ENCODE peak calls at places on chromosomes 12 and 14, in six cellular contexts. L, M, W, S, R and Z are unnamed samples.

GRCh38 chr14:23352506-23353432 is at the start of gene SLC22A17:
- DNase-seq in L (peak; percentile 88), M (peak; percentile 62), W (peak; percentile 34), S (peak; percentile 82), R (peak; percentile 81), Z (peak; percentile 81)

GRCh38 chr12:25829192-25829591 is 129.3 kb upstream of the RASSF8 start:
- DNase-seq in L (peak; percentile 70), M (peak; percentile 63), W (no peak), S (peak; percentile 99), R (peak; percentile 91), Z (no peak)

GRCh38 chr12:45666452-45667215 is 62.9 kb upstream of the ARID2 start:
- DNase-seq in L (no peak), M (no peak), W (no peak), S (peak; percentile 7), R (no peak), Z (no peak)

GRCh38 chr12:6613015-6613775 is 6.0 kb upstream of the CHD4 start:
- DNase-seq in L (peak; percentile 80), M (no peak), W (peak; percentile 18), S (peak; percentile 70), R (no peak), Z (peak; percentile 80)

GRCh38 chr12:25591132-25591531 is 38.0 kb upstream of the LMNTD1 start:
- DNase-seq in L (no peak), M (no peak), W (no peak), S (no peak), R (no peak), Z (no peak)

GRCh38 chr12:58530421-58531067 is 389.8 kb downstream of the LRIG3 start:
- DNase-seq in L (no peak), M (no peak), W (no peak), S (peak; percentile 86), R (peak; percentile 65), Z (no peak)

GRCh38 chr14:102659797-102660196 is 67.3 kb downstream of the RCOR1 start:
- DNase-seq in L (no peak), M (no peak), W (no peak), S (peak; percentile 68), R (no peak), Z (no peak)

GRCh38 chr12:14135996-14136395 is 154.6 kb upstream of the GRIN2B start:
- DNase-seq in L (no peak), M (no peak), W (no peak), S (no peak), R (no peak), Z (no peak)

GRCh38 chr12:110600254-110600653 is 13.7 kb upstream of the TCTN1 start:
- DNase-seq in L (no peak), M (no peak), W (no peak), S (peak; percentile 75), R (no peak), Z (no peak)

GRCh38 chr12:112812598-112813406 is 21.3 kb downstream of the RPH3A start:
- DNase-seq in L (no peak), M (no peak), W (no peak), S (no peak), R (no peak), Z (no peak)

GRCh38 chr14:29645117-29645516 is 282.5 kb downstream of the PRKD1 start:
- DNase-seq in L (no peak), M (no peak), W (no peak), S (no peak), R (no peak), Z (no peak)

GRCh38 chr12:65867428-65867827 is 43.1 kb downstream of the HMGA2 start:
- DNase-seq in L (no peak), M (no peak), W (no peak), S (peak; percentile 85), R (no peak), Z (no peak)

GRCh38 chr14:100118377-100119011 is 41.0 kb downstream of the DEGS2 start:
- DNase-seq in L (no peak), M (no peak), W (no peak), S (no peak), R (no peak), Z (no peak)

GRCh38 chr14:55838529-55839052 is 258.6 kb downstream of the KTN1 start:
- DNase-seq in L (no peak), M (no peak), W (no peak), S (no peak), R (peak; percentile 53), Z (no peak)

GRCh38 chr12:103677341-103677740 is 90.3 kb downstream of the STAB2 start:
- DNase-seq in L (no peak), M (no peak), W (no peak), S (no peak), R (no peak), Z (no peak)

GRCh38 chr12:96104566-96104965 is 69.2 kb upstream of the LTA4H start:
- DNase-seq in L (no peak), M (no peak), W (no peak), S (no peak), R (no peak), Z (no peak)

GRCh38 chr12:27220988-27221345 is 23.1 kb upstream of the STK38L start:
- DNase-seq in L (no peak), M (no peak), W (no peak), S (no peak), R (no peak), Z (no peak)

GRCh38 chr12:96878704-96879103 is 28.4 kb upstream of the NEDD1 start:
- DNase-seq in L (no peak), M (no peak), W (no peak), S (peak; percentile 74), R (peak; percentile 34), Z (no peak)

GRCh38 chr12:52122904-52123303 is 43.4 kb downstream of the SMIM41 start:
- DNase-seq in L (no peak), M (no peak), W (no peak), S (no peak), R (no peak), Z (no peak)

GRCh38 chr14:105925615-105926414 is 399.4 kb downstream of the TMEM121 start:
- DNase-seq in L (no peak), M (no peak), W (no peak), S (no peak), R (no peak), Z (peak; percentile 18)

GRCh38 chr12:31772685-31773222 is 43.9 kb upstream of the AMN1 start:
- DNase-seq in L (no peak), M (no peak), W (no peak), S (no peak), R (no peak), Z (no peak)

GRCh38 chr14:85714046-85714445 is 184.1 kb downstream of the FLRT2 start:
- DNase-seq in L (no peak), M (no peak), W (no peak), S (no peak), R (no peak), Z (no peak)

GRCh38 chr14:73393375-73393774 is 65.0 kb downstream of the NUMB start:
- DNase-seq in L (no peak), M (no peak), W (no peak), S (no peak), R (no peak), Z (no peak)

GRCh38 chr14:77088219-77088618 is 9.8 kb upstream of the CIPC start:
- DNase-seq in L (no peak), M (no peak), W (no peak), S (no peak), R (no peak), Z (no peak)

GRCh38 chr12:90631581-90631980 is 323.4 kb downstream of the CCER1 start:
- DNase-seq in L (no peak), M (no peak), W (no peak), S (peak; percentile 3), R (no peak), Z (no peak)